ENCODE peak calls at places on chromosomes 16 and 17, in nine cellular contexts. N, Z, V, S, J, C, T, X and H are unnamed samples.

GRCh38 chr17:70934834-70935233 is 765.5 kb downstream of the KCNJ2 start:
- DNase-seq in N (no peak), Z (no peak), V (no peak), S (no peak), J (no peak), C (no peak), T (no peak), X (no peak), H (no peak)

GRCh38 chr16:7745321-7745720 is 412.7 kb downstream of the RBFOX1 start:
- DNase-seq in N (no peak), Z (no peak), V (no peak), S (no peak), J (no peak), C (no peak), T (no peak), X (no peak), H (no peak)

GRCh38 chr16:77736879-77737278 is 14.6 kb downstream of the NUDT7 start:
- DNase-seq in N (no peak), Z (no peak), V (no peak), S (no peak), J (peak), C (peak), T (no peak), X (no peak), H (no peak)

GRCh38 chr16:23949630-23950290 is 114.0 kb downstream of the PRKCB start:
- DNase-seq in N (no peak), Z (no peak), V (peak), S (no peak), J (no peak), C (no peak), T (no peak), X (no peak), H (no peak)

GRCh38 chr16:65473699-65474098 is 351.8 kb upstream of the CDH11 start:
- DNase-seq in N (no peak), Z (no peak), V (no peak), S (no peak), J (no peak), C (no peak), T (no peak), X (no peak), H (no peak)

GRCh38 chr16:85453701-85454100 is 159.4 kb upstream of the GSE1 start:
- DNase-seq in N (no peak), Z (no peak), V (no peak), S (no peak), J (no peak), C (no peak), T (no peak), X (no peak), H (no peak)

GRCh38 chr16:59878479-59878878 is 1144.4 kb upstream of the GOT2 start:
- DNase-seq in N (peak), Z (no peak), V (no peak), S (peak), J (peak), C (no peak), T (peak), X (peak), H (no peak)

GRCh38 chr17:50953831-50954601 is 87.9 kb upstream of the TOB1 start:
- DNase-seq in N (peak), Z (no peak), V (peak), S (peak), J (peak), C (no peak), T (peak), X (peak), H (peak)

GRCh38 chr17:59154721-59155438 is at the start of gene SKA2:
- DNase-seq in N (no peak), Z (peak), V (peak), S (no peak), J (no peak), C (no peak), T (peak), X (no peak), H (peak)

GRCh38 chr17:40175928-40176327 is 1.3 kb upstream of the RAPGEFL1 start:
- DNase-seq in N (no peak), Z (no peak), V (no peak), S (no peak), J (no peak), C (no peak), T (no peak), X (no peak), H (no peak)

GRCh38 chr17:79046501-79047280 is 22.7 kb downstream of the C1QTNF1 start:
- DNase-seq in N (no peak), Z (peak), V (peak), S (peak), J (no peak), C (no peak), T (no peak), X (no peak), H (no peak)

GRCh38 chr17:55609737-55610201 is 98.5 kb upstream of the SMIM36 start:
- DNase-seq in N (peak), Z (no peak), V (peak), S (peak), J (no peak), C (no peak), T (peak), X (peak), H (no peak)

GRCh38 chr16:51155199-51155607 is 4.1 kb upstream of the SALL1 start:
- DNase-seq in N (no peak), Z (no peak), V (no peak), S (no peak), J (no peak), C (no peak), T (no peak), X (no peak), H (no peak)

GRCh38 chr16:79598341-79599181 is 2.0 kb downstream of the MAF start:
- DNase-seq in N (peak), Z (no peak), V (peak), S (peak), J (peak), C (peak), T (peak), X (no peak), H (no peak)

GRCh38 chr17:82414548-82415281 is 3.4 kb upstream of the HEXD start:
- DNase-seq in N (peak), Z (peak), V (peak), S (peak), J (peak), C (peak), T (peak), X (peak), H (peak)

GRCh38 chr16:77219437-77219836 is 20.2 kb downstream of the SYCE1L start:
- DNase-seq in N (no peak), Z (no peak), V (no peak), S (no peak), J (no peak), C (no peak), T (no peak), X (no peak), H (no peak)

GRCh38 chr17:28385037-28385797 is 13.7 kb downstream of the SARM1 start:
- DNase-seq in N (no peak), Z (no peak), V (no peak), S (no peak), J (no peak), C (no peak), T (no peak), X (no peak), H (no peak)

GRCh38 chr17:72116692-72117469 is 3.9 kb upstream of the SOX9 start:
- DNase-seq in N (peak), Z (no peak), V (no peak), S (no peak), J (peak), C (no peak), T (peak), X (peak), H (no peak)

DNA sequence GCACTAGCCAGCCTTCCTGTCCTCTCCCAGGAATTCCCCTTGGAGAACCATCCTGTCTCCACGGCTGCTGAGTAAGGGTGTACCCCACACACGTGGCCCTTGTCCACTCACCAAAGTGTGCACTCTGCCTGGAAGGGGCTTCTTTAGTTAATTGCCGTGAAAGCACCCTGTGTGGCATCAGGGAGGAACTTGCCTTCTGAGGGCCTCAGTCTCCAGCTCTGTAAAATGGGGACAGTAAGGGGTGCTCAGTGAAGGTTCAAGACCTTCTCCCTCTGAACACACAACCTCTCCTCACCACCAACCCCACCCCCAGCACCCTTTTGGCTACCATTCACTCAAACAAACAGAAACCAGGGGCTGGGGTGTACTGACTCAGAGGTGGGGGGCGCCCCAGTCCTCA is 59.1 kb upstream of the LHX1 start:
- DNase-seq in N (no peak), Z (no peak), V (no peak), S (no peak), J (no peak), C (no peak), T (no peak), X (no peak), H (no peak)
- TF ChIP-seq CTCF in N (no peak), Z (no peak), V (no peak), S (no peak), J (no peak), C (no peak), T (no peak), X (no peak), H (no peak)

GRCh38 chr16:191783-192294 is 11.6 kb downstream of the HBQ1 start:
- DNase-seq in N (no peak), Z (no peak), V (no peak), S (peak), J (no peak), C (no peak), T (no peak), X (peak), H (no peak)

GRCh38 chr16:187330-187729 is 7.1 kb downstream of the HBQ1 start:
- DNase-seq in N (no peak), Z (no peak), V (no peak), S (no peak), J (no peak), C (no peak), T (no peak), X (no peak), H (no peak)

GRCh38 chr16:189604-190186 is 9.4 kb downstream of the HBQ1 start:
- DNase-seq in N (no peak), Z (no peak), V (no peak), S (no peak), J (no peak), C (no peak), T (no peak), X (no peak), H (no peak)

GRCh38 chr16:185691-186090 is 5.4 kb downstream of the HBQ1 start:
- DNase-seq in N (no peak), Z (no peak), V (no peak), S (no peak), J (no peak), C (no peak), T (no peak), X (no peak), H (no peak)

DNA sequence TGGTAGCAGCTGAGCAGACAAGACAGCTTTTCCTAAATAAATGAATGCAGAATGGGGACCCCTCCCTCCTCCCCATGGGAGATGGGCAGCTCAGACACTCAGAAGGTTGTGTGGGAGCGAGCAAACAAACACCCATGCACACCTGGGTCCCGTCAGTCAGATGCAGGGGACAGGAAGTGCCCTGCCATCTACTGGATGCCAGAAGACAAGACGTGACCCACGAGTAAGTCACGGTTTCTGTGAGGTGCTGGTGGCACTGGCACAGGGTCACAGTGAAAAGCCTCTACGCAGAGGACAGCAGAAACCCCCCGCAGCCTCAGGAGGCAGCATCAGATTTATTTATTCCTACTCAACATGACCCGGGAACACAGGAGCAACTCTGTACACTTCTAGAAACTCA is 8.4 kb downstream of the HBQ1 start:
- DNase-seq in N (no peak), Z (no peak), V (no peak), S (no peak), J (no peak), C (no peak), T (no peak), X (no peak), H (no peak)
- TF ChIP-seq CTCF in N (peak), Z (no peak), V (no peak), S (no peak), J (peak), C (peak), T (no peak), X (no peak), H (no peak)

DNA sequence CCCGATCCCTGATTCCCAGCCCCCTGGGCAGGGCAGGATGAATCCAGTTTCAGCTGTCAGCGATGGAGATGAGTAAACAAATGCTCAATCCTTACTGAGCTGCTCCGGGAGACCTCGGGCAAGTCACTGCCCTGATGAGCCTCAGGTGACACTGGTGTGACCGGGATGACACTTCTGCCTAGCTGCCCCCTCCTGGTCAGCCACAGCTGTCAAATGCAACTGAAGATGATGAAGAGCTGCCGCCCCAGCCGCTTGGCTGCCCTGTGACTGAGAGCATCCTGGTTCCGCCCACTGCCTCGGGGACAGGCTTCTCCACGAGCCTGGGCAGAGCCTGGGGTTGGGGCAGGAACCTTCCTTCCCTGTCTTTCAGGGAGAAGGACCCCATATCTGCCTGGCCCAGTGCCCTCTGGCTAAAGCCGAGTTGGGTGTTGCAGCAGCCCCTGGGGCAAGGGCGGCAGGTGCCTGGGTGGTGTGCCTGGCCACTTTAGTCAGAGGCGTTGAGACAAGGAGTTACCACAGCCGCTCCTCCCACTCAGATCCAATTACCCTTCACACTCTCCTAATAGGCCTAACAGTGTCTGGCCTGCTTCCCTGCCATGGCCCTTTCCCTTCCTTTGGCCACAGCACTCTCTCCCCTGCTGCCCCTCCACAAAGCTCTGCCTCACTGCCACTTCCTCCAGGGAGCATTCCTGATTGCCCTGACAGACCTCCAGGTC is 5.5 kb downstream of the CCL17 start:
- DNase-seq in N (no peak), Z (no peak), V (no peak), S (no peak), J (no peak), C (no peak), T (peak), X (no peak), H (no peak)
- TF ChIP-seq CTCF in N (no peak), Z (no peak), V (no peak), S (no peak), J (no peak), C (no peak), T (no peak), X (no peak), H (no peak)

GRCh38 chr17:67162771-67163170 is 82.2 kb downstream of the HELZ start:
- DNase-seq in N (no peak), Z (no peak), V (no peak), S (no peak), J (no peak), C (no peak), T (no peak), X (no peak), H (no peak)

GRCh38 chr17:67156269-67157199 is 88.5 kb downstream of the HELZ start:
- DNase-seq in N (peak), Z (no peak), V (no peak), S (peak), J (peak), C (no peak), T (peak), X (peak), H (no peak)

GRCh38 chr17:67161573-67161972 is 83.4 kb downstream of the HELZ start:
- DNase-seq in N (no peak), Z (no peak), V (no peak), S (no peak), J (no peak), C (no peak), T (no peak), X (no peak), H (no peak)

GRCh38 chr17:67160791-67161190 is 84.2 kb downstream of the HELZ start:
- DNase-seq in N (no peak), Z (no peak), V (no peak), S (no peak), J (no peak), C (no peak), T (no peak), X (no peak), H (no peak)

GRCh38 chr17:67157732-67158639 is 87.0 kb downstream of the HELZ start:
- DNase-seq in N (peak), Z (no peak), V (no peak), S (peak), J (no peak), C (no peak), T (peak), X (peak), H (no peak)
- TF ChIP-seq CTCF in N (peak), Z (no peak), V (peak), S (peak), J (peak), C (peak), T (peak), X (peak), H (no peak)

DNA sequence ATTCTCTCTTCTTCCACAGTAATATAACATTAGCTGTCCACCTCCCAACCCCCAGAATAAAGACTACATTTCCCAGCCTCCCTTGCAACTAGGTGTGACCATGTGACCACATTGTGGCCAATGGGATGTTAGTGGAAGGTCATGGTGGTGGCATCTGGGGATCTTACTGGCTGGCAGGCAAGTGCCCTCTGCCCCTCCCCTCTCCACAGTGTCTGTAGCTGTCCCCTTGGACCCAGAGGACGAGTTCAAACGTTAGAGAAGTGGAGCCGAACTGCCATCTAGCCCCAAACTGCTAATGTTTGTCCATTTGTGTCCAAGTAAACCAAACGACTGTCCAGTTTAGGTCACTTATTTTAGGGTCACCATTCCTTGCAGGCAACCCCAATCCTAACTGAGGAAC is 26.6 kb upstream of the KCNG4 start:
- DNase-seq in N (peak), Z (no peak), V (no peak), S (peak), J (peak), C (peak), T (peak), X (peak), H (no peak)
- TF ChIP-seq CTCF in N (no peak), Z (no peak), V (no peak), S (no peak), J (no peak), C (no peak), T (no peak), X (no peak), H (no peak)